ENCODE peak calls at places on chromosomes 11 and 22, in eight cellular contexts. One of them, this sample, is unnamed.

GRCh38 chr11:66388746-66389386 is 17.3 kb upstream of the SLC29A2 start:
- DNase-seq in effector memory CD8-positive, alpha-beta T cell: peak
- DNase-seq in hypothalamus: no peak
- DNase-seq in K562: peak
- DNase-seq in stimulated activated CD4-positive, alpha-beta T cell treated with anti-CD3 and anti-CD28 coated beads, Interleukin-2, amount 100 ng/mL, for 48 hours: peak
- DNase-seq in NCI-H1092 treated with DMSO at 0.1 percent for 48 hours: peak
- DNase-seq in NCI-H1417: peak
- DNase-seq in NCI-H1105 treated with DMSO at 0.1 percent for 48 hours: peak
- DNase-seq in this sample: peak

GRCh38 chr11:114141863-114142590 is 82.5 kb downstream of the ZBTB16 start:
- DNase-seq in effector memory CD8-positive, alpha-beta T cell: no peak
- DNase-seq in stimulated activated CD4-positive, alpha-beta T cell treated with anti-CD3 and anti-CD28 coated beads, Interleukin-2, amount 100 ng/mL, for 48 hours: no peak
- DNase-seq in NCI-H1417: peak
- DNase-seq in hypothalamus: no peak
- DNase-seq in NCI-H1092 treated with DMSO at 0.1 percent for 48 hours: no peak
- DNase-seq in K562: no peak
- DNase-seq in NCI-H1105 treated with DMSO at 0.1 percent for 48 hours: no peak
- DNase-seq in this sample: no peak

GRCh38 chr11:61392991-61393595 is 706 bp downstream of the TMEM216 start:
- DNase-seq in K562: peak
- DNase-seq in NCI-H1105 treated with DMSO at 0.1 percent for 48 hours: peak
- DNase-seq in NCI-H1092 treated with DMSO at 0.1 percent for 48 hours: peak
- DNase-seq in NCI-H1417: peak
- DNase-seq in effector memory CD8-positive, alpha-beta T cell: no peak
- DNase-seq in stimulated activated CD4-positive, alpha-beta T cell treated with anti-CD3 and anti-CD28 coated beads, Interleukin-2, amount 100 ng/mL, for 48 hours: no peak
- DNase-seq in hypothalamus: no peak
- DNase-seq in this sample: peak

GRCh38 chr11:65552413-65552951 is 5.7 kb downstream of the LTBP3 start:
- DNase-seq in NCI-H1417: peak
- DNase-seq in K562: no peak
- DNase-seq in NCI-H1092 treated with DMSO at 0.1 percent for 48 hours: no peak
- DNase-seq in NCI-H1105 treated with DMSO at 0.1 percent for 48 hours: no peak
- DNase-seq in hypothalamus: no peak
- DNase-seq in effector memory CD8-positive, alpha-beta T cell: no peak
- DNase-seq in stimulated activated CD4-positive, alpha-beta T cell treated with anti-CD3 and anti-CD28 coated beads, Interleukin-2, amount 100 ng/mL, for 48 hours: no peak
- DNase-seq in this sample: no peak

GRCh38 chr22:16989915-16990314 is 18.1 kb downstream of the GAB4 start:
- DNase-seq in stimulated activated CD4-positive, alpha-beta T cell treated with anti-CD3 and anti-CD28 coated beads, Interleukin-2, amount 100 ng/mL, for 48 hours: no peak
- DNase-seq in NCI-H1417: no peak
- DNase-seq in effector memory CD8-positive, alpha-beta T cell: no peak
- DNase-seq in K562: no peak
- DNase-seq in NCI-H1092 treated with DMSO at 0.1 percent for 48 hours: no peak
- DNase-seq in NCI-H1105 treated with DMSO at 0.1 percent for 48 hours: no peak
- DNase-seq in hypothalamus: no peak
- DNase-seq in this sample: no peak

GRCh38 chr22:20546541-20546950 is 39.1 kb downstream of the MED15 start:
- DNase-seq in NCI-H1105 treated with DMSO at 0.1 percent for 48 hours: no peak
- DNase-seq in hypothalamus: no peak
- DNase-seq in K562: no peak
- DNase-seq in effector memory CD8-positive, alpha-beta T cell: no peak
- DNase-seq in NCI-H1092 treated with DMSO at 0.1 percent for 48 hours: no peak
- DNase-seq in NCI-H1417: no peak
- DNase-seq in stimulated activated CD4-positive, alpha-beta T cell treated with anti-CD3 and anti-CD28 coated beads, Interleukin-2, amount 100 ng/mL, for 48 hours: no peak
- DNase-seq in this sample: no peak

GRCh38 chr11:61041755-61042518 is 60.4 kb upstream of the CD5 start:
- DNase-seq in NCI-H1092 treated with DMSO at 0.1 percent for 48 hours: peak
- DNase-seq in NCI-H1417: peak
- DNase-seq in K562: no peak
- DNase-seq in NCI-H1105 treated with DMSO at 0.1 percent for 48 hours: no peak
- DNase-seq in hypothalamus: no peak
- DNase-seq in effector memory CD8-positive, alpha-beta T cell: peak
- DNase-seq in stimulated activated CD4-positive, alpha-beta T cell treated with anti-CD3 and anti-CD28 coated beads, Interleukin-2, amount 100 ng/mL, for 48 hours: no peak
- DNase-seq in this sample: no peak

GRCh38 chr11:106959800-106960199 is 58.5 kb downstream of the GUCY1A2 start:
- DNase-seq in NCI-H1092 treated with DMSO at 0.1 percent for 48 hours: no peak
- DNase-seq in K562: no peak
- DNase-seq in NCI-H1417: no peak
- DNase-seq in effector memory CD8-positive, alpha-beta T cell: no peak
- DNase-seq in NCI-H1105 treated with DMSO at 0.1 percent for 48 hours: no peak
- DNase-seq in hypothalamus: no peak
- DNase-seq in stimulated activated CD4-positive, alpha-beta T cell treated with anti-CD3 and anti-CD28 coated beads, Interleukin-2, amount 100 ng/mL, for 48 hours: no peak
- DNase-seq in this sample: no peak

GRCh38 chr22:37473437-37473946 is 12.7 kb downstream of the MFNG start:
- DNase-seq in NCI-H1105 treated with DMSO at 0.1 percent for 48 hours: no peak
- DNase-seq in hypothalamus: no peak
- DNase-seq in NCI-H1092 treated with DMSO at 0.1 percent for 48 hours: no peak
- DNase-seq in effector memory CD8-positive, alpha-beta T cell: no peak
- DNase-seq in stimulated activated CD4-positive, alpha-beta T cell treated with anti-CD3 and anti-CD28 coated beads, Interleukin-2, amount 100 ng/mL, for 48 hours: no peak
- DNase-seq in NCI-H1417: no peak
- DNase-seq in K562: no peak
- DNase-seq in this sample: no peak

GRCh38 chr11:78800756-78801155 is 226.1 kb upstream of the NARS2 start:
- DNase-seq in K562: no peak
- DNase-seq in hypothalamus: no peak
- DNase-seq in NCI-H1105 treated with DMSO at 0.1 percent for 48 hours: no peak
- DNase-seq in effector memory CD8-positive, alpha-beta T cell: no peak
- DNase-seq in stimulated activated CD4-positive, alpha-beta T cell treated with anti-CD3 and anti-CD28 coated beads, Interleukin-2, amount 100 ng/mL, for 48 hours: no peak
- DNase-seq in NCI-H1417: no peak
- DNase-seq in NCI-H1092 treated with DMSO at 0.1 percent for 48 hours: no peak
- DNase-seq in this sample: no peak

GRCh38 chr11:125063429-125064043 is 431 bp downstream of the SLC37A2 start:
- DNase-seq in NCI-H1092 treated with DMSO at 0.1 percent for 48 hours: no peak
- DNase-seq in effector memory CD8-positive, alpha-beta T cell: no peak
- DNase-seq in NCI-H1105 treated with DMSO at 0.1 percent for 48 hours: no peak
- DNase-seq in K562: no peak
- DNase-seq in NCI-H1417: peak
- DNase-seq in stimulated activated CD4-positive, alpha-beta T cell treated with anti-CD3 and anti-CD28 coated beads, Interleukin-2, amount 100 ng/mL, for 48 hours: no peak
- DNase-seq in hypothalamus: no peak
- DNase-seq in this sample: peak

GRCh38 chr11:9280655-9281301 is 15.6 kb upstream of the DENND5A start:
- DNase-seq in K562: no peak
- DNase-seq in NCI-H1417: no peak
- DNase-seq in NCI-H1105 treated with DMSO at 0.1 percent for 48 hours: peak
- DNase-seq in hypothalamus: no peak
- DNase-seq in effector memory CD8-positive, alpha-beta T cell: peak
- DNase-seq in stimulated activated CD4-positive, alpha-beta T cell treated with anti-CD3 and anti-CD28 coated beads, Interleukin-2, amount 100 ng/mL, for 48 hours: peak
- DNase-seq in NCI-H1092 treated with DMSO at 0.1 percent for 48 hours: peak
- DNase-seq in this sample: no peak

GRCh38 chr11:64633555-64634159 is 42.6 kb downstream of the SLC22A12 start:
- DNase-seq in stimulated activated CD4-positive, alpha-beta T cell treated with anti-CD3 and anti-CD28 coated beads, Interleukin-2, amount 100 ng/mL, for 48 hours: no peak
- DNase-seq in NCI-H1417: no peak
- DNase-seq in K562: no peak
- DNase-seq in hypothalamus: no peak
- DNase-seq in effector memory CD8-positive, alpha-beta T cell: no peak
- DNase-seq in NCI-H1092 treated with DMSO at 0.1 percent for 48 hours: no peak
- DNase-seq in NCI-H1105 treated with DMSO at 0.1 percent for 48 hours: no peak
- DNase-seq in this sample: no peak

GRCh38 chr22:48568736-48569330 is 1258.8 kb downstream of the BRD1 start:
- DNase-seq in NCI-H1417: no peak
- DNase-seq in NCI-H1105 treated with DMSO at 0.1 percent for 48 hours: no peak
- DNase-seq in stimulated activated CD4-positive, alpha-beta T cell treated with anti-CD3 and anti-CD28 coated beads, Interleukin-2, amount 100 ng/mL, for 48 hours: no peak
- DNase-seq in NCI-H1092 treated with DMSO at 0.1 percent for 48 hours: no peak
- DNase-seq in hypothalamus: peak
- DNase-seq in effector memory CD8-positive, alpha-beta T cell: no peak
- DNase-seq in K562: no peak
- DNase-seq in this sample: no peak

GRCh38 chr11:64436025-64436424 is 77.1 kb downstream of the RPS6KA4 start:
- DNase-seq in stimulated activated CD4-positive, alpha-beta T cell treated with anti-CD3 and anti-CD28 coated beads, Interleukin-2, amount 100 ng/mL, for 48 hours: no peak
- DNase-seq in NCI-H1092 treated with DMSO at 0.1 percent for 48 hours: no peak
- DNase-seq in K562: no peak
- DNase-seq in NCI-H1105 treated with DMSO at 0.1 percent for 48 hours: peak
- DNase-seq in effector memory CD8-positive, alpha-beta T cell: no peak
- DNase-seq in NCI-H1417: peak
- DNase-seq in hypothalamus: no peak
- DNase-seq in this sample: no peak

This sample was measured in AG20443.